ENCODE peak calls at places on chromosomes 7 and 10, in eight cellular contexts. G, I, Y, D, Q, L, M and E are unnamed samples.
A peak's percentile ranks its signal among the peaks of the same experiment; 100 is the strongest.

GRCh38 chr10:178723-179122 is 43.5 kb downstream of the ZMYND11 start:
- DNase-seq in G (no peak), I (no peak), Y (no peak), D (no peak), Q (no peak), L (no peak), M (no peak), E (no peak)

GRCh38 chr10:8776926-8777625 is 722.6 kb downstream of the GATA3 start:
- DNase-seq in G (no peak), I (no peak), Y (no peak), D (no peak), Q (no peak), L (no peak), M (no peak), E (no peak)

GRCh38 chr10:113965683-113966082 is 78.0 kb upstream of the ADRB1 start:
- DNase-seq in G (no peak), I (no peak), Y (no peak), D (no peak), Q (no peak), L (no peak), M (no peak), E (no peak)

GRCh38 chr10:43683451-43684197 is 34.9 kb upstream of the ZNF32 start:
- DNase-seq in G (no peak), I (no peak), Y (no peak), D (no peak), Q (no peak), L (no peak), M (no peak), E (no peak)

GRCh38 chr10:83606275-83606674 is 533.0 kb upstream of the GHITM start:
- DNase-seq in G (no peak), I (no peak), Y (no peak), D (no peak), Q (no peak), L (no peak), M (no peak), E (no peak)

GRCh38 chr10:43667317-43667731 is 18.6 kb upstream of the ZNF32 start:
- DNase-seq in G (peak; percentile 40), I (no peak), Y (no peak), D (no peak), Q (no peak), L (peak; percentile 47), M (peak; percentile 61), E (no peak)

GRCh38 chr7:112207106-112207592 is 654 bp downstream of the ZNF277 start:
- DNase-seq in G (no peak), I (no peak), Y (no peak), D (peak; percentile 42), Q (no peak), L (no peak), M (no peak), E (no peak)

GRCh38 chr10:127737563-127738511 is 852 bp downstream of the FOXI2 start:
- DNase-seq in G (no peak), I (no peak), Y (no peak), D (no peak), Q (no peak), L (no peak), M (no peak), E (no peak)

GRCh38 chr10:131876021-131876420 is 24.8 kb upstream of the PPP2R2D start:
- DNase-seq in G (no peak), I (no peak), Y (no peak), D (no peak), Q (no peak), L (no peak), M (peak; percentile 50), E (no peak)

GRCh38 chr10:44983066-44983894 is 4.7 kb upstream of the DEPP1 start:
- DNase-seq in G (no peak), I (no peak), Y (no peak), D (no peak), Q (no peak), L (no peak), M (peak; percentile 59), E (no peak)

GRCh38 chr7:142616842-142617241 is 132.4 kb upstream of the PRSS1 start:
- DNase-seq in G (no peak), I (no peak), Y (no peak), D (no peak), Q (no peak), L (no peak), M (no peak), E (no peak)

GRCh38 chr7:142615508-142615907 is 133.8 kb upstream of the PRSS1 start:
- DNase-seq in G (no peak), I (no peak), Y (no peak), D (no peak), Q (no peak), L (no peak), M (no peak), E (no peak)

GRCh38 chr7:142620375-142620774 is 128.9 kb upstream of the PRSS1 start:
- DNase-seq in G (no peak), I (no peak), Y (no peak), D (no peak), Q (no peak), L (no peak), M (no peak), E (no peak)

GRCh38 chr7:142616121-142616643 is 133.1 kb upstream of the PRSS1 start:
- DNase-seq in G (no peak), I (no peak), Y (no peak), D (no peak), Q (no peak), L (no peak), M (no peak), E (no peak)

DNA sequence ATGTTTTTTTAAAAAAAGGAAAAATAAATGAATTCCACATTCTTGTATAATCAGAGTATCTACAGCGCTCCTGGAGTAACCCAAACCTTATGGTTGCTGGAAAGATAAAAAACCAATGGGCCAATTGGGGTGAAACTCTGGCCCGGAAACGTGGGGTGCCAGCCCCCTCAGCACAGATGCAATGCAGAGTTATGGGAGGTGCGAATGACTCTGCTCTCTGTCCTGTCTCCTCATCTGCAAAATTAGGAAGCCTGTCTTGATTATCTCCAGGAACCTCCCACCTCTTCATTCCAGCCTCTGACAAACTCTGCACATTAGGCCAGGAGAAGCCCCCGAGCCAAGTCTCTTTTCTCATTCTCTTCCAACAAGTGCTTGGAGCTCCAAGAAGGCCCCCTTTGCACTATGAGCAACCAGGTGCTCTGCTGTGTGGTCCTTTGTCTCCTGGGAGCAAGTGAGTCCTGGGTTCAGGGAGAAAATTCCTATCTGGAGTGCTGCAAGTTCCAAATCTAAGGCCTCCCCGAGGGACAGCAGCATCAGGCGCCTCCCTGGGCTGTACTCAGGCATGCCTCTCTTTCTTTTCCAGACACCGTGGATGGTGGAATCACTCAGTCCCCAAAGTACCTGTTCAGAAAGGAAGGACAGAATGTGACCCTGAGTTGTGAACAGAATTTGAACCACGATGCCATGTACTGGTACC is 130.5 kb upstream of the PRSS1 start:
- DNase-seq in G (no peak), I (no peak), Y (no peak), D (no peak), Q (no peak), L (no peak), M (no peak), E (no peak)
- TF ChIP-seq CTCF in G (no peak), I (no peak), Y (no peak), D (no peak), Q (no peak), L (no peak), M (no peak), E (no peak)

DNA sequence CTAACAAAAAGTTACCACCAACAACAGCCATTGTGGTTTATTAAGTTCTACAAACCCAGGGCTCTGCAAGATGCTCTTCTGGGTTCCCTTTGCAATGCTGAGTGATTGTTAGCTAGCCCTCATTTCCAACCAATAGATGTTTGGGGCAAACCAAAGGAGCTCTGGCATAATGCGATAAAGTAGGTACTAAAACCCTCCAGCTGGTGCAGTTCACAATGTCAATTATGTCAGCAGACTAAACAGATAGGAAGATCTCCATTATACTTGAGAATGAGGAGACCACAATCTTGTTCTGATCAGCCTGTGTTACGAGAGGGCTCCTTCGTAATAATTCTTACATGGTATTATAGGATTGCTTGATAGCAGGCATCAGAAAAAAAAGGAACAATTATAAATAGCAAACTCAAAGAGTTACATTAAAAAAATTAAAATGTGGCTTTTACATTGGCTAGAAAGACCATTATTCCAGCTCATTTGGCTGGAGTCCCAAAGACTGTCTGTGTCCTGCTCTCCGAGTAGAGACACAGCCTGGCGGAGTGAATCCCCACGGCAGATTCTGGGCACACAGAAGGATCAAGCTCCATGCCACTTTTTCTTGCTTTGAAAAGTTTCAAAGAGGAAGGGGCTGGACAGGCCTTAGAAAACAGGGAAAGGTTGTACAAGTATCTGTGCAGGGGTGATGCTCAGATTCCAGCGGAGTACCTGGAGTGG is 93.8 kb downstream of the ZRANB1 start:
- DNase-seq in G (no peak), I (no peak), Y (no peak), D (no peak), Q (no peak), L (no peak), M (no peak), E (no peak)
- H3K4me3 ChIP-seq in G (no peak overlapping the region), I (no peak overlapping the region), Y (no peak overlapping the region), D (no peak overlapping the region), Q (no peak overlapping the region), L (no peak overlapping the region), M (no peak overlapping the region), E (no peak overlapping the region)

DNA sequence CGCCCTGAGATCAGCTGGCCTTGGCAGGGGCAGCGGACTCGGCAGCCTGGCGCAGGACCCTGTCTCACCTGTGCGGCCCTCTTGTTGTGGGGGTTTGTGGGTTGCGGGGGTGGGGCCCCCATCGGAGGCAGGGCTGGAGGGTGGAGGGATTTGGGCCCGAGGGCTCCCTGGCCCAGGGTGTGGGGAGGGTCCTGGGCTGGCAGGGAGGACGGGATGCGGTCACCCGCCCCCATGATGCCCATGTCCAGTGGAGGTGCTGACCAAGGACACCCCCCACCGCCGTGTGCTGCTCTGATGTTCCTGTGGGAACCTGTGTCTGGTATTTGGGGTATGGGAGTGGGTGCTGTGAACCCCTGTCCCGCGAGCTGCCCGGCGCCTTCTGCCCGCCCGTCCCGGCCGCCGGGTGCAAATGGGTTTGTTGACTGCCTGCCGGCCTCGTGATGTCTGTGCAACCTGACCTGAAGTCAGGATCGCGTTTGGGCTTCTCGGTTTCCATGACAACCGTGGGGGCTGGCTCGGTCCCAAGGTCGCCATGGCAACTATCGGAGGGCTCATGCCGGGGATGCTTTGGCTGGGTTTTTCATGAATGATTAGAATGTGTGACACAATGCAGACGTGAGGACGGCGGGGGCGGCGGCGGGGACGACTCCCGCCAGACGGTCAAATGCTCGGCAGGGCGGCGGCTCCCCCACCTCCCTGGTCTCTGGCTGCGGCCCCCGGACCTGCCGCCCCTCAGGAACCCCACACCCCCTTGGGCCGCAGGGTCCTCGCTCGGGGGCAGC is 7.3 kb downstream of the MAFK start:
- DNase-seq in G (peak; percentile 90), I (peak; percentile 78), Y (no peak), D (peak; percentile 74), Q (peak; percentile 75), L (peak; percentile 92), M (peak; percentile 96), E (peak; percentile 91)
- H3K36me3 ChIP-seq in G (peaks cover 45% of the 10 kb centered on the region), I (peaks cover 57% of the 10 kb centered on the region), Y (no peaks in the 10 kb centered on the region), D (peaks cover 18% of the 10 kb centered on the region), Q (no peaks in the 10 kb centered on the region), L (peaks cover 54% of the 10 kb centered on the region), M (peaks cover 6% of the 10 kb centered on the region), E (no peaks in the 10 kb centered on the region)

DNA sequence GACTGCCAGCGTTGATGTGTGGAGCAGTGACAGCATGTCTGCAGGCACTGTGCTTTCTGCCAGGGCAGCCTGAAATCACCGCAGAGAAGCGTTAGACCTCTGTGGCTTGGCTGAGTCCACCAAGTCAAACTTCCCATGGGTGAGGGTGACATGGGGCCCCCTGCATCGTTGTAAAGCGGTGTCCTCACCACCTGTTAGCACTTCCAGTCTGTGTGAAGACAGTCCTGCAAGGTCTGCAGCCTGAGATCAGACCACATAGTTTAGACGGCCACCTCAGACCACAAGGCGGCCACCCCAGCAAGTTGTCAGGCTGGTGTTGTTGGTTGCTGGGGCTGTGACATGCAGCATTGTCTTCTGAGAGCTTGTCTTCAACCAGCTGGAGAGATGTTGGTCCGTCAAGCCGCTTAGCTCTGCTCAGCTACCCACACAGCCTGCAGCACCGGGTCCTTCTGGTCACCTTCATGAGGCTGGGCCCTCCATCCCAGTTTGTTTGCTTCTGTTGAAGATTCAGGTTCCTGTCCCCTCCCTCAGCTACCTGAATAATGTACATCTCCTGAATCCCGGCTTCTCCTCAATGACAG is 44.1 kb upstream of the TARP start:
- DNase-seq in G (no peak), I (no peak), Y (no peak), D (no peak), Q (no peak), L (no peak), M (no peak), E (no peak)
- TF ChIP-seq CTCF in G (no peak), I (no peak), Y (no peak), D (no peak), Q (no peak), L (no peak), M (no peak), E (no peak)